ENCODE peak calls at places on chromosomes 16 and 17, in four cellular contexts. One of them, this sample, is unnamed.

GRCh38 chr16:10571354-10571753 is 9.0 kb downstream of the EMP2 start:
- DNase-seq in IMR-90: no peak
- DNase-seq in K562: no peak
- DNase-seq in H1: no peak
- DNase-seq in this sample: no peak

GRCh38 chr17:42429726-42430464 is 6.8 kb upstream of the CAVIN1 start:
- DNase-seq in K562: no peak
- DNase-seq in IMR-90: no peak
- DNase-seq in H1: no peak
- DNase-seq in this sample: no peak

GRCh38 chr17:20970329-20970728 is 72.5 kb downstream of the USP22 start:
- DNase-seq in K562: no peak
- DNase-seq in H1: no peak
- DNase-seq in IMR-90: no peak
- DNase-seq in this sample: no peak

GRCh38 chr17:32627233-32628008 is 140.6 kb downstream of the CDK5R1 start:
- DNase-seq in IMR-90: no peak
- DNase-seq in H1: peak
- DNase-seq in K562: no peak
- DNase-seq in this sample: no peak

GRCh38 chr16:65867276-65867990 is 499.1 kb upstream of the CDH5 start:
- DNase-seq in IMR-90: no peak
- DNase-seq in H1: no peak
- DNase-seq in K562: no peak
- DNase-seq in this sample: no peak

GRCh38 chr17:20271016-20271610 is 196.2 kb downstream of the LGALS9B start:
- DNase-seq in H1: no peak
- DNase-seq in K562: no peak
- DNase-seq in IMR-90: peak
- DNase-seq in this sample: no peak

GRCh38 chr17:38584350-38584925 is 21.3 kb downstream of the SRCIN1 start:
- DNase-seq in H1: no peak
- DNase-seq in IMR-90: peak
- DNase-seq in K562: peak
- DNase-seq in this sample: peak

GRCh38 chr17:65664296-65664695 is 102.8 kb upstream of the AXIN2 start:
- DNase-seq in H1: no peak
- DNase-seq in K562: no peak
- DNase-seq in IMR-90: peak
- DNase-seq in this sample: no peak

GRCh38 chr17:60601443-60602384 is 1.7 kb downstream of the PPM1D start:
- DNase-seq in H1: no peak
- DNase-seq in K562: peak
- DNase-seq in IMR-90: peak
- DNase-seq in this sample: peak

GRCh38 chr17:36705651-36706436 is 104.5 kb downstream of the MRM1 start:
- DNase-seq in H1: no peak
- DNase-seq in IMR-90: peak
- DNase-seq in K562: peak
- DNase-seq in this sample: peak

GRCh38 chr17:17119533-17119932 is 77.3 kb downstream of the MPRIP start:
- DNase-seq in H1: no peak
- DNase-seq in K562: no peak
- DNase-seq in IMR-90: peak
- DNase-seq in this sample: no peak

GRCh38 chr17:52207786-52208185 is 49.3 kb upstream of the CA10 start:
- DNase-seq in IMR-90: no peak
- DNase-seq in H1: no peak
- DNase-seq in K562: no peak
- DNase-seq in this sample: no peak

GRCh38 chr17:6471531-6472465 is 27.5 kb downstream of the PIMREG start:
- DNase-seq in IMR-90: peak
- DNase-seq in K562: peak
- DNase-seq in H1: no peak
- DNase-seq in this sample: no peak

GRCh38 chr17:70100983-70101382 is 26.0 kb downstream of the KCNJ16 start:
- DNase-seq in H1: no peak
- DNase-seq in K562: no peak
- DNase-seq in IMR-90: no peak
- DNase-seq in this sample: no peak

GRCh38 chr17:61314368-61315078 is 85.1 kb upstream of the TBX2 start:
- DNase-seq in H1: no peak
- DNase-seq in IMR-90: peak
- DNase-seq in K562: no peak
- DNase-seq in this sample: no peak

GRCh38 chr16:14003119-14003570 is 68.0 kb upstream of the MRTFB start:
- DNase-seq in K562: peak
- DNase-seq in H1: peak
- DNase-seq in IMR-90: peak
- DNase-seq in this sample: no peak

GRCh38 chr16:67108489-67108888 is 1.3 kb upstream of the PHAF1 start:
- DNase-seq in K562: no peak
- DNase-seq in H1: no peak
- DNase-seq in IMR-90: no peak
- DNase-seq in this sample: no peak

GRCh38 chr17:10087333-10087732 is 111.1 kb downstream of the GAS7 start:
- DNase-seq in IMR-90: no peak
- DNase-seq in K562: no peak
- DNase-seq in H1: no peak
- DNase-seq in this sample: no peak

GRCh38 chr17:70168979-70169706 is at the start of gene KCNJ2:
- DNase-seq in K562: peak
- DNase-seq in H1: peak
- DNase-seq in IMR-90: peak
- DNase-seq in this sample: peak

GRCh38 chr16:1367486-1368174 is 15.9 kb downstream of the GNPTG start:
- DNase-seq in IMR-90: no peak
- DNase-seq in K562: no peak
- DNase-seq in H1: no peak
- DNase-seq in this sample: no peak

GRCh38 chr16:8863594-8864424 is 5.0 kb downstream of the CARHSP1 start:
- DNase-seq in K562: peak
- DNase-seq in IMR-90: no peak
- DNase-seq in H1: no peak
- DNase-seq in this sample: peak

GRCh38 chr17:62765351-62765750 is 42.8 kb downstream of the MARCHF10 start:
- DNase-seq in IMR-90: no peak
- DNase-seq in H1: no peak
- DNase-seq in K562: no peak
- DNase-seq in this sample: no peak

GRCh38 chr17:48752399-48753288 is 24.1 kb upstream of the HOXB13 start:
- DNase-seq in IMR-90: no peak
- DNase-seq in K562: no peak
- DNase-seq in H1: no peak
- DNase-seq in this sample: no peak

GRCh38 chr16:84255050-84255810 is 15.4 kb upstream of the KCNG4 start:
- DNase-seq in H1: no peak
- DNase-seq in K562: no peak
- DNase-seq in IMR-90: no peak
- DNase-seq in this sample: no peak

GRCh38 chr16:47461598-47462266 is 601 bp downstream of the PHKB start:
- DNase-seq in IMR-90: peak
- DNase-seq in K562: peak
- DNase-seq in H1: no peak
- DNase-seq in this sample: peak

GRCh38 chr16:1508494-1509167 is 15.5 kb downstream of the TELO2 start:
- DNase-seq in H1: no peak
- DNase-seq in IMR-90: no peak
- DNase-seq in K562: no peak
- DNase-seq in this sample: no peak

GRCh38 chr17:9195961-9196668 is 174.8 kb downstream of the NTN1 start:
- DNase-seq in H1: no peak
- DNase-seq in IMR-90: no peak
- DNase-seq in K562: no peak
- DNase-seq in this sample: no peak

GRCh38 chr17:29163563-29163962 is 16.6 kb downstream of the MYO18A start:
- DNase-seq in K562: no peak
- DNase-seq in H1: no peak
- DNase-seq in IMR-90: no peak
- DNase-seq in this sample: no peak

GRCh38 chr17:2776589-2777241 is 19.5 kb upstream of the RAP1GAP2 start:
- DNase-seq in K562: peak
- DNase-seq in IMR-90: no peak
- DNase-seq in H1: no peak
- DNase-seq in this sample: peak

GRCh38 chr17:75263051-75263450 is 1.4 kb downstream of the MRPS7 start:
- DNase-seq in IMR-90: no peak
- DNase-seq in H1: no peak
- DNase-seq in K562: no peak
- DNase-seq in this sample: no peak

GRCh38 chr17:80187493-80187892 is 17.7 kb downstream of the CARD14 start:
- DNase-seq in IMR-90: no peak
- DNase-seq in K562: peak
- DNase-seq in H1: no peak
- DNase-seq in this sample: no peak

GRCh38 chr17:61279476-61280145 is 120.0 kb upstream of the TBX2 start:
- DNase-seq in H1: no peak
- DNase-seq in K562: no peak
- DNase-seq in IMR-90: peak
- DNase-seq in this sample: no peak

GRCh38 chr16:55391760-55392375 is 67.9 kb downstream of the IRX6 start:
- DNase-seq in H1: no peak
- DNase-seq in IMR-90: no peak
- DNase-seq in K562: no peak
- DNase-seq in this sample: no peak

GRCh38 chr16:19524866-19525723 is 1.4 kb downstream of the CCP110 start:
- DNase-seq in K562: no peak
- DNase-seq in IMR-90: peak
- DNase-seq in H1: no peak
- DNase-seq in this sample: no peak

GRCh38 chr17:78345172-78345571 is 14.7 kb downstream of the SOCS3 start:
- DNase-seq in K562: no peak
- DNase-seq in H1: no peak
- DNase-seq in IMR-90: no peak
- DNase-seq in this sample: no peak

GRCh38 chr17:41621916-41622315 is 2.5 kb downstream of the KRT17 start:
- DNase-seq in K562: no peak
- DNase-seq in H1: no peak
- DNase-seq in IMR-90: no peak
- DNase-seq in this sample: no peak

GRCh38 chr16:66888647-66889615 is 8.6 kb downstream of the PDP2 start:
- DNase-seq in K562: no peak
- DNase-seq in IMR-90: no peak
- DNase-seq in H1: no peak
- DNase-seq in this sample: no peak

GRCh38 chr16:46803373-46803772 is 27.6 kb downstream of the C16orf87 start:
- DNase-seq in H1: no peak
- DNase-seq in K562: no peak
- DNase-seq in IMR-90: no peak
- DNase-seq in this sample: no peak

GRCh38 chr17:1002771-1003555 is 6.0 kb downstream of the TIMM22 start:
- DNase-seq in K562: no peak
- DNase-seq in IMR-90: peak
- DNase-seq in H1: no peak
- DNase-seq in this sample: no peak

GRCh38 chr17:1003633-1003971 is 6.7 kb downstream of the TIMM22 start:
- DNase-seq in K562: no peak
- DNase-seq in H1: no peak
- DNase-seq in IMR-90: no peak
- DNase-seq in this sample: no peak

GRCh38 chr17:1001640-1002411 is 4.9 kb downstream of the TIMM22 start:
- DNase-seq in IMR-90: peak
- DNase-seq in K562: peak
- DNase-seq in H1: no peak
- DNase-seq in this sample: no peak

GRCh38 chr17:1000597-1001490 is 3.9 kb downstream of the TIMM22 start:
- DNase-seq in H1: no peak
- DNase-seq in IMR-90: peak
- DNase-seq in K562: no peak
- DNase-seq in this sample: peak

DNA sequence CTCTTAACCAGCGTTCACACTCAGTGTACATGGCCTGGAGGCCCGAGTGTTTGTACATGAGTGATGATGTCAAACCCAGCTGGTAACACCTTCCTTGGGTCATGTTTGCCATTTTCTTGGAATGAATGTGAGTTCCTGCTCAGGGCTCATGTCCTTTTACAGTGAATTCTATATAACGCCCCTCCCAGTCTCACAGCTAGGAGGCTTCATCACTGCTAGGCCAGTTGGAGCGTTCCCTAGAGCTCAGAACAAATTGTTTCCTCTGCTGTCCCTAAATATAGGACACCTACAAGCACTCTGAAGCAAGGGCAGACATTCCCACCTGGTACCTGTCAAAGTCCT is 5.5 kb downstream of the TIMM22 start:
- DNase-seq in K562: no peak
- DNase-seq in IMR-90: peak
- DNase-seq in H1: no peak
- DNase-seq in this sample: no peak
- H3K9ac ChIP-seq in K562: no peak
- H3K9ac ChIP-seq in IMR-90: peak
- H3K9ac ChIP-seq in H1: no peak
- H3K9ac ChIP-seq in this sample: no peak

GRCh38 chr17:27400991-27401390 is 55.3 kb upstream of the KSR1 start:
- DNase-seq in H1: no peak
- DNase-seq in K562: no peak
- DNase-seq in IMR-90: no peak
- DNase-seq in this sample: no peak

GRCh38 chr17:27396045-27396444 is 60.2 kb upstream of the KSR1 start:
- DNase-seq in H1: no peak
- DNase-seq in IMR-90: no peak
- DNase-seq in K562: no peak
- DNase-seq in this sample: no peak

GRCh38 chr17:27398691-27399090 is 57.6 kb upstream of the KSR1 start:
- DNase-seq in IMR-90: no peak
- DNase-seq in H1: no peak
- DNase-seq in K562: no peak
- DNase-seq in this sample: no peak

GRCh38 chr17:27396941-27397340 is 59.3 kb upstream of the KSR1 start:
- DNase-seq in H1: no peak
- DNase-seq in K562: no peak
- DNase-seq in IMR-90: peak
- DNase-seq in this sample: no peak
- TF ChIP-seq MAFK in H1: no peak
- TF ChIP-seq MAFK in K562: no peak
- TF ChIP-seq MAFK in IMR-90: peak
- TF ChIP-seq MAFK in this sample: no peak

GRCh38 chr17:50277357-50277754 is 3.1 kb downstream of the TMEM92 start:
- DNase-seq in H1: no peak
- DNase-seq in IMR-90: no peak
- DNase-seq in K562: no peak
- DNase-seq in this sample: no peak
- H3K9ac ChIP-seq in H1: no peak
- H3K9ac ChIP-seq in IMR-90: no peak
- H3K9ac ChIP-seq in K562: no peak
- H3K9ac ChIP-seq in this sample: no peak

GRCh38 chr16:81443688-81444447 is 740 bp upstream of the CMIP start:
- DNase-seq in IMR-90: no peak
- DNase-seq in K562: no peak
- DNase-seq in H1: no peak
- DNase-seq in this sample: no peak
- TF ChIP-seq MAFK in IMR-90: no peak
- TF ChIP-seq MAFK in K562: no peak
- TF ChIP-seq MAFK in H1: no peak
- TF ChIP-seq MAFK in this sample: no peak